ENCODE peak calls at places on chromosomes 4 and X, in five cellular contexts. M, J, B, D and A are unnamed samples.

GRCh38 chrX:107747596-107748161 is 27.9 kb downstream of the TSC22D3 start:
- DNase-seq in M (no peak), J (no peak), B (no peak), D (no peak), A (no peak)

GRCh38 chrX:139739138-139739537 is 31.2 kb upstream of the MCF2 start:
- DNase-seq in M (peak), J (no peak), B (no peak), D (peak), A (no peak)

GRCh38 chr4:147846318-147847135 is 114.6 kb downstream of the ARHGAP10 start:
- DNase-seq in M (no peak), J (no peak), B (no peak), D (peak), A (peak)

GRCh38 chrX:97398030-97398551 is 514.4 kb downstream of the RPA4 start:
- DNase-seq in M (no peak), J (no peak), B (no peak), D (peak), A (peak)

GRCh38 chrX:34918856-34919255 is 23.7 kb upstream of the FAM47B start:
- DNase-seq in M (peak), J (peak), B (no peak), D (no peak), A (no peak)

GRCh38 chr4:52991452-52991851 is 129.3 kb downstream of the RASL11B start:
- DNase-seq in M (no peak), J (no peak), B (no peak), D (no peak), A (no peak)

GRCh38 chr4:74619931-74620702 is 174.2 kb downstream of the BTC start:
- DNase-seq in M (no peak), J (no peak), B (no peak), D (no peak), A (no peak)

GRCh38 chrX:100411802-100412333 is 1.8 kb upstream of the PCDH19 start:
- DNase-seq in M (no peak), J (no peak), B (no peak), D (no peak), A (no peak)

GRCh38 chrX:133454525-133455323 is 39.4 kb upstream of the GPC4 start:
- DNase-seq in M (no peak), J (no peak), B (no peak), D (no peak), A (no peak)

GRCh38 chr4:97507587-97508245 is 635.6 kb downstream of the STPG2 start:
- DNase-seq in M (no peak), J (no peak), B (no peak), D (no peak), A (no peak)

GRCh38 chrX:21883258-21883657 is 27.5 kb downstream of the YY2 start:
- DNase-seq in M (no peak), J (no peak), B (no peak), D (no peak), A (no peak)

GRCh38 chrX:135484636-135485289 is 35.7 kb upstream of the INTS6L start:
- DNase-seq in M (no peak), J (no peak), B (peak), D (no peak), A (peak)

GRCh38 chr4:142815834-142816233 is 30.3 kb downstream of the INPP4B start:
- DNase-seq in M (peak), J (no peak), B (no peak), D (no peak), A (no peak)

GRCh38 chrX:15215366-15215765 is 54.5 kb downstream of the ASB9 start:
- DNase-seq in M (no peak), J (no peak), B (no peak), D (no peak), A (no peak)

GRCh38 chrX:10602646-10603045 is 17.7 kb downstream of the MID1 start:
- DNase-seq in M (no peak), J (no peak), B (no peak), D (no peak), A (no peak)

GRCh38 chr4:3122081-3122563 is 47.6 kb downstream of the HTT start:
- DNase-seq in M (no peak), J (no peak), B (no peak), D (no peak), A (no peak)

GRCh38 chrX:19557816-19558215 is 42.5 kb upstream of the MAP3K15 start:
- DNase-seq in M (no peak), J (no peak), B (no peak), D (no peak), A (no peak)

GRCh38 chrX:39309721-39310152 is 508.5 kb downstream of the MID1IP1 start:
- DNase-seq in M (peak), J (no peak), B (no peak), D (no peak), A (no peak)

GRCh38 chrX:106286053-106286650 is 118.0 kb downstream of the PWWP3B start:
- DNase-seq in M (no peak), J (no peak), B (no peak), D (no peak), A (no peak)

GRCh38 chrX:102154218-102154860 is 1.4 kb downstream of the BEX5 start:
- DNase-seq in M (no peak), J (peak), B (no peak), D (no peak), A (no peak)
- TF ChIP-seq CTCF in M (no peak), J (peak), B (no peak), D (peak), A (no peak)

GRCh38 chrX:17082831-17083230 is 136.4 kb downstream of the REPS2 start:
- DNase-seq in M (no peak), J (no peak), B (no peak), D (no peak), A (no peak)
- TF ChIP-seq CTCF in M (peak), J (peak), B (no peak), D (no peak), A (no peak)

GRCh38 chr4:126051709-126052424 is 737.1 kb downstream of the FAT4 start:
- DNase-seq in M (peak), J (no peak), B (peak), D (no peak), A (no peak)
- TF ChIP-seq CTCF in M (peak), J (peak), B (peak), D (no peak), A (no peak)

DNA sequence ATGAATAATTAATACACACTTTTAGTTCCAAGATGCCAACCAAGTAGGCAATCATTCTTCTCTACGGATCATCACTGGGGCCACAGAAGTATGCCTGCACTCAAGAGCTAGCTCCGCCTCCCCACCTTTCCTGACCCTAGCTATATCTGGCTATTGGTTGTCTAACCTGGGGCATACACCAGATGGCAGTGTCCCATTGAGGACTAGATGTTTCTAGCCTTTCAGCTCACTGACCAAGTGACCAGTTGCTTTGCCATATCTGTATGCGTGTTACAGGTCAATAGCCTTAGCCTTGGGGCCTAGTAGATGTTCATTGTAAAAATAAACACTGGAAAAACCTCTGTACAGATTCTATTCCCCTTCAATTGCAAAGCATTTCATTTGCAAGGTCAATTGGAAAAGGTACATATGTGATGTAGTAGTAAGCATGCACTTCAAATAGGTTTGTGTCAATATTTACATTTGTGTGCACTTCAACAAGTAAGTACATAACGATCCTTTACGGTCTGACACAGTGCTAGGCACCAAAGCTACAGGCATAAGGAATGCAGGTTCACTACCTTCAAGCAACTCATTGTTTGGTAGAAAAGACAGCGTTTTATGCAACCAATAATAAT is 521.7 kb downstream of the PPARGC1A start:
- DNase-seq in M (no peak), J (no peak), B (no peak), D (no peak), A (no peak)
- TF ChIP-seq CTCF in M (no peak), J (peak), B (no peak), D (no peak), A (no peak)

GRCh38 chrX:110987292-110987691 is 108.7 kb upstream of the PAK3 start:
- DNase-seq in M (no peak), J (no peak), B (no peak), D (no peak), A (no peak)

GRCh38 chrX:110989869-110990268 is 106.1 kb upstream of the PAK3 start:
- DNase-seq in M (no peak), J (no peak), B (no peak), D (no peak), A (no peak)

GRCh38 chrX:110989447-110989846 is 106.5 kb upstream of the PAK3 start:
- DNase-seq in M (no peak), J (no peak), B (no peak), D (no peak), A (no peak)

GRCh38 chrX:110983024-110983423 is 113.0 kb upstream of the PAK3 start:
- DNase-seq in M (no peak), J (no peak), B (no peak), D (no peak), A (no peak)

GRCh38 chrX:110985470-110985869 is 110.5 kb upstream of the PAK3 start:
- DNase-seq in M (no peak), J (no peak), B (no peak), D (no peak), A (no peak)
- TF ChIP-seq CTCF in M (no peak), J (no peak), B (no peak), D (no peak), A (no peak)

DNA sequence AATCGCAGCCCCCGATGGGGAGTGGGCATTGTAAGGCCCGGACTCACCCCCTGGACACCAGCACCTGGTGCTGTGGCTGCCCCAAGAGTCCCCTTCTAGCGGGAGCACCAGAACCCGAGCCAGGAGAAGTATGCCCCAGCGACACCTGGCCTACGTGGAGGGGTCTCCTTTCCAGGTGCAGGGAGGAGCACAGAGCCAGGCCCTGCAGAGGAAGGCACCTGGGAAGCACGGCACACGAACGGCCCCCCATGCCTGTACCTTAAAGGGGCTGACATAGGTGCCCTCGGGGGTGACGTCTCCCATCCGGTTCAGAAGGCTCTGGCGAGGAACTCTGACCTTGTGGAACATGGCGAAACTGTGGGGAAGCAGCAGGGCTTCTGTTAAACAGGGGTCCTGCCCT is 41.2 kb downstream of the ACOX3 start:
- DNase-seq in M (no peak), J (no peak), B (no peak), D (no peak), A (no peak)
- TF ChIP-seq CTCF in M (no peak), J (no peak), B (no peak), D (no peak), A (no peak)

GRCh38 chr4:106195435-106195950 is 120.5 kb downstream of the TBCK start:
- DNase-seq in M (no peak), J (no peak), B (no peak), D (no peak), A (no peak)

GRCh38 chr4:106201373-106201772 is 114.6 kb downstream of the TBCK start:
- DNase-seq in M (no peak), J (no peak), B (no peak), D (no peak), A (no peak)
- TF ChIP-seq CTCF in M (peak), J (peak), B (peak), D (peak), A (peak)

GRCh38 chrX:136710324-136710951 is 62.5 kb downstream of the CD40LG start:
- DNase-seq in M (no peak), J (no peak), B (no peak), D (no peak), A (peak)

GRCh38 chrX:136712631-136713030 is 64.7 kb downstream of the CD40LG start:
- DNase-seq in M (no peak), J (no peak), B (no peak), D (no peak), A (no peak)

GRCh38 chrX:136711147-136711546 is 63.2 kb downstream of the CD40LG start:
- DNase-seq in M (no peak), J (no peak), B (no peak), D (no peak), A (no peak)

DNA sequence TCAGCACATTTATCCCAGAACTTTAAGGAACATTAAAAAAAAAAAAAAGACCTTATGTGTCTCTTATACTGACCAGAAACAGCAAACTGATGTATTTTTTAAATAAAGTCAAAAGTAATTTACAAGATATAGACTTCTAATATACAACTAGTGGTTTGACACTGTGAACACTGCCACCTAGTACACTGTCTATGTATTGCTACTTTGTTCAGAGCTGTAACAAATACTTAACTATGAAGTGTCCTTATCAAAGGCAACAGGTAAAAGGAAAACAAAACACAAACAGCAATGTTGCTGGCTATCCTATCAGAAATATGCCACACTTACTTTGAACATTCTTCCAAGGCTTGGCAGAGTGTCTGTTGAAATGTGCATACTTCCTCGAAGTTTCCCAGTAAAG is 60.4 kb downstream of the CD40LG start:
- DNase-seq in M (no peak), J (no peak), B (no peak), D (no peak), A (no peak)
- TF ChIP-seq CTCF in M (no peak), J (peak), B (peak), D (peak), A (peak)